ENCODE peak calls at places on chromosomes 4 and X, in five cellular contexts. A is A549, L is GM12878, E is HepG2, N is K562. Y is an unnamed sample.

GRCh38 chr4:70734168-70734954 is 12.6 kb downstream of the RUFY3 start:
- DNase-seq in A (no peak), L (peak; percentile 74), E (peak; percentile 12), N (no peak), Y (peak; percentile 55)

GRCh38 chr4:183241322-183241640 is 78.8 kb downstream of the CLDN22 start:
- DNase-seq in A (peak; percentile 11), L (no peak), E (no peak), N (peak; percentile 64), Y (peak; percentile 93)

GRCh38 chr4:110869114-110869513 is 246.2 kb upstream of the PITX2 start:
- DNase-seq in A (no peak), L (no peak), E (no peak), N (no peak), Y (peak; percentile 79)

GRCh38 chrX:41043950-41044349 is 41.3 kb upstream of the USP9X start:
- DNase-seq in A (no peak), L (no peak), E (no peak), N (no peak), Y (peak; percentile 84)

GRCh38 chr4:106691749-106692148 is 323.2 kb upstream of the GIMD1 start:
- DNase-seq in A (no peak), L (no peak), E (no peak), N (no peak), Y (no peak)

GRCh38 chr4:126264839-126265238 is 950.1 kb downstream of the FAT4 start:
- DNase-seq in A (no peak), L (no peak), E (no peak), N (no peak), Y (peak; percentile 59)

GRCh38 chrX:22246620-22247019 is 26.1 kb upstream of the CBLL2 start:
- DNase-seq in A (no peak), L (no peak), E (no peak), N (no peak), Y (peak; percentile 23)

GRCh38 chr4:127506283-127506682 is 126.5 kb upstream of the INTU start:
- DNase-seq in A (no peak), L (no peak), E (no peak), N (no peak), Y (no peak)

GRCh38 chr4:47032405-47033106 is 1.2 kb downstream of the GABRB1 start:
- DNase-seq in A (peak; percentile 30), L (no peak), E (peak; percentile 37), N (peak; percentile 8), Y (peak; percentile 65)

GRCh38 chrX:23435575-23435974 is 100.9 kb downstream of the PTCHD1 start:
- DNase-seq in A (no peak), L (no peak), E (no peak), N (no peak), Y (no peak)

GRCh38 chr4:53841711-53842110 is 222.7 kb downstream of the CHIC2 start:
- DNase-seq in A (no peak), L (no peak), E (no peak), N (no peak), Y (no peak)
- TF ChIP-seq RAD21 in A (no peak), L (no peak), E (no peak), N (no peak), Y (no peak)

GRCh38 chr4:8558080-8558960 is 21.9 kb upstream of the GPR78 start:
- DNase-seq in A (no peak), L (no peak), E (no peak), N (no peak), Y (no peak)

GRCh38 chr4:8559011-8559410 is 21.2 kb upstream of the GPR78 start:
- DNase-seq in A (no peak), L (no peak), E (no peak), N (no peak), Y (no peak)

GRCh38 chr4:8559524-8560264 is 20.5 kb upstream of the GPR78 start:
- DNase-seq in A (no peak), L (no peak), E (no peak), N (no peak), Y (no peak)

GRCh38 chr4:8557151-8558076 is 22.8 kb upstream of the GPR78 start:
- DNase-seq in A (no peak), L (no peak), E (no peak), N (no peak), Y (no peak)

GRCh38 chr4:8560265-8561047 is 19.7 kb upstream of the GPR78 start:
- DNase-seq in A (peak; percentile 19), L (no peak), E (no peak), N (no peak), Y (no peak)
- TF ChIP-seq SMC3 in A (no peak), L (no peak), E (no peak), N (no peak), Y (no peak)

GRCh38 chr4:10371869-10372471 is 85.3 kb downstream of the ZNF518B start:
- DNase-seq in A (no peak), L (no peak), E (no peak), N (peak; percentile 72), Y (peak; percentile 2)
- TF ChIP-seq CEBPB in A (no peak), L (no peak), E (no peak), N (no peak), Y (no peak)

GRCh38 chr4:3320361-3321023 is 27.7 kb downstream of the RGS12 start:
- DNase-seq in A (no peak), L (no peak), E (no peak), N (no peak), Y (no peak)

GRCh38 chr4:3318561-3319021 is 25.8 kb downstream of the RGS12 start:
- DNase-seq in A (peak; percentile 19), L (no peak), E (no peak), N (peak; percentile 49), Y (no peak)

GRCh38 chr4:3323071-3323481 is 30.3 kb downstream of the RGS12 start:
- DNase-seq in A (no peak), L (no peak), E (peak; percentile 60), N (no peak), Y (no peak)

GRCh38 chr4:3322059-3322550 is 29.3 kb downstream of the RGS12 start:
- DNase-seq in A (no peak), L (no peak), E (no peak), N (no peak), Y (peak; percentile 46)

DNA sequence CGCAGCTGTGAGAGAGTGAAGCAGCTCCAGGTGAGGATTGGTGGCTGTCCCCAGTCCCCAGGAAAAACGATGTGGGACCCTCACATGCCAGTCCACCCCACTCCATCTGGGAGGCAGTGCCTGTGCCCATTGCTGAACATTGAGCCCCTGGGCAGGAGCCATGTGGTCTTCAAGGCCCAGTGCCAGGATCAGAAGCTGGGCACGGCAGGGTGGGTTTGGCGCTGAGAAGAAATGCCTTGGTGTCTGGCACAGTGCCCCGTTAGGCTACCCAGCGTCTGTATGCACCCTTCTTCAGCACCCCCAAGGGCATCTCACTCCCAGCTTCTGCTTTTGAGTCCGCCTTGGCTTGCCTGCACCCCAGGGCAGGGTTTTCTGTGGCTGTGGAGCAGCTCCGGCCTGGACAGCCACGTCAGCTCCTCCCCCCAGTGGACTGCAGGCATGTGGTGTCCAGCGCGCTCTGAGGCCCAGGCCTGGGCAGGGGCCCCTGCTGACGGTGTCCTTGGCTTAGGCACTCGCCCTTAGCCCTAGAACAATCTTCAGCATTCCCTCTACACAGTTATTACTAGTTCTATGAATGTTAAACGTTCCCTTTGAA is 28.6 kb downstream of the RGS12 start:
- DNase-seq in A (no peak), L (no peak), E (no peak), N (no peak), Y (no peak)
- TF ChIP-seq RAD21 in A (no peak), L (no peak), E (no peak), N (no peak), Y (no peak)